ENCODE peak calls at places on chromosome 1, in five cellular contexts. I is HepG2, W is upper lobe of left lung, A is K562, F is GM12878. C is an unnamed sample.

GRCh38 chr1:45359882-45360513 is 19.8 kb upstream of the MUTYH start:
- ATAC-seq in F (peak; percentile 81), A (peak; percentile 84), W (peak; percentile 46), I (peak; percentile 47), C (peak; percentile 70)

GRCh38 chr1:230808268-230808872 is 60.0 kb downstream of the C1orf198 start:
- ATAC-seq in W (no peak), F (no peak), I (no peak), A (no peak), C (no peak)

GRCh38 chr1:165875171-165875570 is 47.8 kb downstream of the UCK2 start:
- ATAC-seq in A (no peak), I (no peak), F (peak; percentile 55), W (no peak), C (no peak)

GRCh38 chr1:160662888-160663287 is 16.0 kb upstream of the SLAMF1 start:
- ATAC-seq in F (no peak), A (no peak), I (no peak), W (no peak), C (no peak)

GRCh38 chr1:221549815-221550214 is 192.1 kb downstream of the DUSP10 start:
- ATAC-seq in I (no peak), F (peak; percentile 72), A (no peak), W (no peak), C (no peak)

GRCh38 chr1:48552903-48553626 is 81.1 kb upstream of the SPATA6 start:
- ATAC-seq in A (no peak), W (no peak), F (no peak), I (no peak), C (no peak)

GRCh38 chr1:158675563-158675962 is 11.0 kb downstream of the SPTA1 start:
- ATAC-seq in I (no peak), F (no peak), W (no peak), A (no peak), C (no peak)

GRCh38 chr1:246108278-246108925 is 398.7 kb downstream of the SMYD3 start:
- ATAC-seq in I (peak; percentile 68), F (no peak), A (no peak), W (no peak), C (no peak)

GRCh38 chr1:237556911-237557310 is 333.8 kb downstream of the ZP4 start:
- ATAC-seq in I (no peak), F (no peak), W (no peak), A (no peak), C (no peak)

GRCh38 chr1:230850547-230850946 is 17.8 kb downstream of the C1orf198 start:
- ATAC-seq in A (no peak), F (no peak), I (no peak), W (no peak), C (no peak)

GRCh38 chr1:17865912-17866311 is 110.8 kb downstream of the ACTL8 start:
- ATAC-seq in W (no peak), F (no peak), I (no peak), A (no peak), C (no peak)

GRCh38 chr1:59768752-59769411 is 45.9 kb upstream of the HOOK1 start:
- ATAC-seq in F (no peak), W (no peak), I (no peak), A (no peak), C (no peak)

GRCh38 chr1:234907585-234908457 is 220.8 kb downstream of the TOMM20 start:
- ATAC-seq in F (no peak), A (no peak), W (peak; percentile 20), I (peak; percentile 91), C (peak; percentile 64)

GRCh38 chr1:119093721-119094120 is 46.7 kb downstream of the WARS2 start:
- ATAC-seq in W (no peak), F (no peak), I (no peak), A (no peak), C (no peak)

GRCh38 chr1:74343191-74343590 is 108.0 kb downstream of the TNNI3K start:
- ATAC-seq in F (no peak), A (no peak), I (no peak), W (no peak), C (no peak)

DNA sequence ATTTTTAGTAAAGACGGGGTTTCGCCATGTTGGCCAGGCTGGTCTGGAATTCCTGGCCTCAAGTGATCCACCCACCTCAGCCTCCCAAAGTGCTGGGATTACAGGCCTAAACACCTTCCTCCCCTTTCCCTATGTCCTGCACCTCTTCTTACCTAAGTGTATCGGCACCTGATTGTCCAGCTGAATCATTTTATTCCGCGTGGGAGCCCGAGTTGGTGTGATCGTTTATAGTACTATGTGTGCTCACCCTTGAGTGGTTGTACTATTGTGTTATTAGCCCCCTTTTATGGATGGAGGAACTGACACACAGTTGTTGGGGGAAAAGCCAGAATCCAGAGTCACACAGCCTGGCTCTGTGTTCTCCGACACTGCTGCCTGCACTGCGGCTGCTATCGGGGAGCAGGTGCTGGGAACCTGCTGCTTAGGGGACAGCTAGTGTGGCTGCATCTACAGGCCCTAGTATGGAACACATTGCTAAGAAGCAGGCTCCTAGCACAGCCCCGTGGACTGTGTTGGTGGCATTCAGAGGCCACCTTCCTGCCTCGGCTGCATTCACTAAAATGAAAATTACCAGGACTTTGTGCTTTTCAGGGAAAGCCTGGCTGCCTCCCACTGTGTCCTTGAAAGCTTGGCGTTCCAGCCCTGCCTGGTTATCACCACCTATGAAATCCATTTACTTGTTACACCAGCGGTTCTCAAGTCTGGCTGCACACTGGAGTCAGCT is 21.6 kb downstream of the ENO1 start:
- ATAC-seq in I (peak; percentile 42), W (no peak), F (no peak), A (no peak), C (no peak)
- TF ChIP-seq POLR2AphosphoS5 in I (no peak), W (no peak), F (peak; percentile 60), A (peak; percentile 28), C (no peak)

DNA sequence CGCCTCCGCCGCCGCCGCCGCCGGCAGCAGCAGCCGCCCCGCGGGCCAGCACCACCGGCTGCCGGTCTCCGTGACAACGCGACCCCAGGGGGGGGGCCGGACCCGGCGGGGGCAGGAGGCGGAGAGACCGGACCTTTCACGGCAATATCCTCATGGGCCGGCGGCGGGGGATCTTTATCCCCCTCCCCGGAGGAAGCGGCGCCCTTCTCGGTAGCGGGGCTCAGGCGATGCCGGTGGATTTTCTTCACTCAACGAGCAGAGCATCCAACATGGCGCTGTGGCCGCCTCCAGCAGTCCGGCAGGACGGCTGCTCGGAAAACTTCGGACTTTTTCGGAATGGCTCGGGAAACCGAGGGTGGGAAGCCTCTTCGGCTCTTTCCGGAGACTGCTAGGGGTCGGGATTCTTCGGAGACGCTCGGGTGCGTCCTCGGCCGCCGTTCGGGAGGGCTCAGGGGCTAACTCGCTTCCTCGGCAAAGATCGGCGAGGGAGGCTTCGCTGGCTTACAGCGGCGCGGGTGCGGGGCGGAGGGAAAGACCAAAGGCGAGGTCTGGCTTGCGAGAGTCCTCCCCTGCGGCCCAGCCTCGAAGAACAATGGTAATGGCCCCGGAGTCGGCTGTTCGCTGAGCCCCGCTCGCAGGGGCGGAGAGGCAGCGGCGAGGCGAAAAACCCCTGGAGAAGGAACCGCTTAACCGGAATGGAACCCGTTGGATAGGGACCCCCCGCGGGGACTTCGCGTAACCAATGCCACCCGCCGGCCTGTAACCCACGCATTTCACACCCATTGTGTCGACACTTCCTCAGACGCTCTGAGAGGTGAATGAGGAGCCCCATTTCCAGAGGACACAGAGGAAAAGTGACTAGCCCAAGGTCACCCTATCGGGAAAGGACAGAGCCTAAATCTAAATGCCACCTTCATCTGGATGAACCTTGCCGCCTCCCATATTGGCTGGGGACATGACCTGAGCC is at the start of gene EIF4G3:
- ATAC-seq in I (peak; percentile 95), A (peak; percentile 99), W (peak; percentile 99), F (peak; percentile 98), C (peak; percentile 95)
- TF ChIP-seq EP300 in I (no peak), A (no peak), W (no peak), F (no peak), C (no peak)

DNA sequence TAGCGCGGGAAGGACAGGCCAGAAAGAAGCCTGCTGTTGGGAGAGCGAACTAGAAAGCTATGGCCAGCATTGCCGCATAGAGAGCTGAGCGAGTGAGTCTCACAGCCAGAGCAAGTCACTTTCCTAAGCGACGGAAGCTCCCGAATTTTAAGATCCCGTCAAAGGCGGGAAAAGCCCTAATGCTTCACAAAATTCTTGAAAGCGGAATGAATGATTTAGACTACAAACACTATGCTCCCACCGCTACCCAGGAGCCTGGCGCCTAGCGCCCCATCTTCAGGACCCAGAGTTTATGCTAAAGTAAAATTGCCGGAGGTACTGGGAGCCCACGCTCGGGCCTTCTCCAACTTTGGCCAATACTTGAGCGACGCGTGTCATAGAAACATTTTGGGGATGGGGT is 409.9 kb upstream of the ESRRG start:
- ATAC-seq in I (no peak), A (no peak), F (no peak), W (no peak), C (no peak)
- TF ChIP-seq POLR2AphosphoS5 in I (no peak), A (no peak), F (no peak), W (no peak), C (no peak)

DNA sequence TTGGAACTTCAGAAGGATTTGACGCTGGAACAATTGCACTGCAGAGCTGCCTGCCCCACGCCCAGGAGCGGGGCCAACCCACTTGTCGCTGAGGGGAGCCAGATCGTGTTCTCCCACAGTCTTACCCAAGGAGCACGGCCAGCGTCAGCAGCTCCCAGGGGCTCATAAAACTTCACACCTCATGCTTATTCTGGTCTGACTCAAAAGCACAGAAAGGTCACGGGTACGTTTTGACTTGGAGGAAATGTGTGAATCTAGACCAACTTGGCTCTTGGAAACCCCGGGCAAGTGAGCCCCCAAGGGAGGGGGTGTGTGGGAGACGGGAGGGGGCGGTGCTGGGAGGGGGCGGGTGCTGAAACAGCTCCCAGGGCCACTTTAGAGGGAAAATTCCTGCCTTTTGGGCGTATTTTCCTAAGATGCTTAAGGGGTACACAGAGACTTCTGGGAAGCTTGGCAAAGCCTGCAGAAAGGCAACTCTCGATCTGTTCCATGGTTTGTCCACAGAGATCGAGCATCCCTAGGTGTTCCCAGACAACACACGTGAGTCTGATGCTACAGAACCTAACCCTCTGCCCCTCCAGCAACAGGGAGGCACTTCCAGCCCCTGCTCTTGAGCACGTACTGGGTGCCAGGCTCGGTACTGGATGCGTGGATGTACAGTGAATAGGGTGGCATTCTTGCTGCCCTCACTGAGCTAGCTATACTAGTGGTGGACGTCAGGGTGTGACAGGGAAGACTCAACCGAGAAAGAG is 98.9 kb downstream of the DHRS3 start:
- ATAC-seq in W (peak; percentile 73), I (no peak), F (peak; percentile 43), A (peak; percentile 33), C (peak; percentile 92)
- TF ChIP-seq EP300 in W (no peak), I (no peak), F (no peak), A (no peak), C (no peak)

GRCh38 chr1:236207121-236207520 is 64.8 kb downstream of the GPR137B start:
- ATAC-seq in A (peak; percentile 48), F (no peak), I (no peak), W (no peak), C (peak; percentile 57)

GRCh38 chr1:236209713-236210112 is 67.4 kb downstream of the GPR137B start:
- ATAC-seq in I (no peak), F (no peak), A (no peak), W (no peak), C (no peak)

GRCh38 chr1:236211815-236212214 is 69.5 kb downstream of the GPR137B start:
- ATAC-seq in F (no peak), W (no peak), A (no peak), I (no peak), C (no peak)

GRCh38 chr1:236207569-236207968 is 65.2 kb downstream of the GPR137B start:
- ATAC-seq in F (peak; percentile 19), A (peak; percentile 50), W (no peak), I (no peak), C (no peak)

GRCh38 chr1:236209185-236209584 is 66.8 kb downstream of the GPR137B start:
- ATAC-seq in A (no peak), I (no peak), W (no peak), F (no peak), C (no peak)
- TF ChIP-seq POLR2AphosphoS5 in A (no peak), I (no peak), W (no peak), F (no peak), C (no peak)